ENCODE peak calls at places on chromosome 7, in five cellular contexts. H is NCI-H748 treated with DMSO at 0.1 percent for 48 hours, E is T-helper 9 cell, C is lower leg skin, V is HT-29. X is an unnamed sample.

GRCh38 chr7:108284349-108285017 is 154.3 kb upstream of the LAMB4 start:
- DNase-seq in C (no peak), V (no peak), E (no peak), H (no peak), X (no peak)

GRCh38 chr7:31540786-31541185 is 26.9 kb downstream of the ITPRID1 start:
- DNase-seq in V (peak; percentile 53), E (no peak), H (no peak), C (no peak), X (no peak)

GRCh38 chr7:43044521-43044920 is 67.9 kb upstream of the HECW1 start:
- DNase-seq in H (no peak), E (no peak), V (no peak), C (no peak), X (no peak)

GRCh38 chr7:131972251-131972650 is 415.8 kb upstream of the PODXL start:
- DNase-seq in C (no peak), V (no peak), H (no peak), E (no peak), X (no peak)

GRCh38 chr7:107938448-107939250 is 47.7 kb downstream of the DLD start:
- DNase-seq in C (peak; percentile 83), V (no peak), E (no peak), H (no peak), X (no peak)

GRCh38 chr7:33882040-33882800 is 23.1 kb upstream of the BMPER start:
- DNase-seq in C (no peak), V (no peak), H (no peak), E (no peak), X (no peak)

GRCh38 chr7:28750981-28751380 is 207.1 kb downstream of the TRIL start:
- DNase-seq in H (no peak), C (no peak), E (no peak), V (no peak), X (no peak)

GRCh38 chr7:128731184-128731583 is 8.0 kb upstream of the CALU start:
- DNase-seq in C (no peak), H (no peak), V (no peak), E (no peak), X (no peak)

GRCh38 chr7:44534087-44534486 is 7.0 kb downstream of the NPC1L1 start:
- DNase-seq in H (no peak), E (no peak), C (peak; percentile 28), V (no peak), X (no peak)